ENCODE peak calls at places on chromosomes 7 and 10, in four cellular contexts. T is activated B cell treated with CpG ODN at 0.5 μM for 24 hours, V is NB4, Q is mammary epithelial cell. B is an unnamed sample.

GRCh38 chr10:69839696-69840345 is 38.1 kb downstream of the COL13A1 start:
- DNase-seq in T (no peak), V (no peak), Q (peak; percentile 52), B (no peak)

GRCh38 chr7:140142031-140142430 is 34.8 kb downstream of the KDM7A start:
- DNase-seq in T (no peak), V (no peak), Q (no peak), B (no peak)

GRCh38 chr7:158110661-158111555 is 476.7 kb downstream of the PTPRN2 start:
- DNase-seq in T (no peak), V (peak; percentile 40), Q (no peak), B (no peak)

GRCh38 chr7:85000973-85001372 is 185.9 kb downstream of the SEMA3D start:
- DNase-seq in T (no peak), V (no peak), Q (no peak), B (no peak)

GRCh38 chr7:30977896-30978564 is 14.3 kb downstream of the GHRHR start:
- DNase-seq in T (no peak), V (peak; percentile 40), Q (peak; percentile 21), B (no peak)

GRCh38 chr7:142053988-142054387 is 57.5 kb upstream of the MGAM2 start:
- DNase-seq in T (no peak), V (no peak), Q (no peak), B (no peak)

GRCh38 chr10:118723467-118723866 is 31.3 kb downstream of the CACUL1 start:
- DNase-seq in T (no peak), V (no peak), Q (peak; percentile 13), B (no peak)

GRCh38 chr10:69362471-69362954 is 54.2 kb downstream of the TACR2 start:
- DNase-seq in T (no peak), V (no peak), Q (no peak), B (no peak)

GRCh38 chr10:7122561-7122960 is 288.3 kb downstream of the SFMBT2 start:
- DNase-seq in T (no peak), V (no peak), Q (no peak), B (no peak)

GRCh38 chr7:44673324-44673723 is 66.9 kb downstream of the OGDH start:
- DNase-seq in T (no peak), V (no peak), Q (no peak), B (no peak)

GRCh38 chr10:75398630-75399460 is 2.7 kb downstream of the ZNF503 start:
- DNase-seq in T (no peak), V (no peak), Q (peak; percentile 53), B (no peak)

GRCh38 chr10:3850999-3851937 is 66.3 kb upstream of the KLF6 start:
- DNase-seq in T (no peak), V (peak; percentile 80), Q (peak; percentile 95), B (no peak)

GRCh38 chr7:152313879-152314604 is 121.8 kb downstream of the KMT2C start:
- DNase-seq in T (no peak), V (peak; percentile 68), Q (peak; percentile 81), B (no peak)

GRCh38 chr7:75989726-75990388 is 4.5 kb downstream of the TMEM120A start:
- DNase-seq in T (no peak), V (no peak), Q (no peak), B (no peak)

GRCh38 chr7:115005942-115006341 is 84.0 kb downstream of the MDFIC start:
- DNase-seq in T (no peak), V (no peak), Q (no peak), B (no peak)

GRCh38 chr7:153193144-153193595 is 433.6 kb downstream of the ACTR3B start:
- DNase-seq in T (no peak), V (peak; percentile 33), Q (no peak), B (no peak)

GRCh38 chr7:117951711-117952280 is 78.6 kb upstream of the CTTNBP2 start:
- DNase-seq in T (no peak), V (no peak), Q (no peak), B (no peak)

GRCh38 chr10:96560970-96561887 is 25.6 kb downstream of the TM9SF3 start:
- DNase-seq in T (no peak), V (no peak), Q (no peak), B (no peak)

GRCh38 chr10:63221950-63222349 is 88.8 kb downstream of the NRBF2 start:
- DNase-seq in T (no peak), V (no peak), Q (no peak), B (no peak)

GRCh38 chr10:68276224-68276623 is 44.3 kb upstream of the ATOH7 start:
- DNase-seq in T (no peak), V (no peak), Q (no peak), B (no peak)

GRCh38 chr7:135291809-135292253 is 58.2 kb downstream of the STRA8 start:
- DNase-seq in T (no peak), V (no peak), Q (peak; percentile 100), B (no peak)

GRCh38 chr7:4931932-4932331 is 27.1 kb downstream of the MMD2 start:
- DNase-seq in T (no peak), V (peak; percentile 33), Q (peak; percentile 2), B (no peak)

GRCh38 chr7:150384406-150385239 is 5.5 kb downstream of the ZNF775 start:
- DNase-seq in T (peak; percentile 13), V (peak; percentile 86), Q (no peak), B (no peak)

GRCh38 chr7:15874774-15875173 is 188.3 kb upstream of the MEOX2 start:
- DNase-seq in T (no peak), V (no peak), Q (no peak), B (no peak)

GRCh38 chr10:13221572-13221971 is 12.6 kb downstream of the UCMA start:
- DNase-seq in T (no peak), V (no peak), Q (no peak), B (no peak)

GRCh38 chr10:13222151-13222550 is 12.0 kb downstream of the UCMA start:
- DNase-seq in T (no peak), V (no peak), Q (no peak), B (no peak)

GRCh38 chr10:13218878-13219277 is 15.3 kb downstream of the UCMA start:
- DNase-seq in T (no peak), V (no peak), Q (no peak), B (no peak)

GRCh38 chr10:13222566-13222965 is 11.6 kb downstream of the UCMA start:
- DNase-seq in T (no peak), V (no peak), Q (no peak), B (no peak)

GRCh38 chr10:13219685-13220670 is 14.2 kb downstream of the UCMA start:
- DNase-seq in T (no peak), V (peak; percentile 53), Q (peak; percentile 57), B (no peak)
- TF ChIP-seq CTCF in T (no peak), V (peak; percentile 16), Q (peak; percentile 41), B (no peak)

GRCh38 chr7:137304624-137305235 is 38.8 kb downstream of the PTN start:
- DNase-seq in T (no peak), V (no peak), Q (no peak), B (no peak)
- TF ChIP-seq CTCF in T (no peak), V (no peak), Q (no peak), B (no peak)

GRCh38 chr10:116765549-116766162 is 23.3 kb upstream of the HSPA12A start:
- DNase-seq in T (no peak), V (peak; percentile 37), Q (no peak), B (no peak)
- TF ChIP-seq CTCF in T (no peak), V (peak; percentile 56), Q (peak; percentile 29), B (no peak)

GRCh38 chr10:16494174-16494573 is 27.5 kb downstream of the C1QL3 start:
- DNase-seq in T (no peak), V (no peak), Q (no peak), B (no peak)
- TF ChIP-seq CTCF in T (no peak), V (no peak), Q (no peak), B (no peak)

GRCh38 chr7:22586806-22587180 is 86.8 kb upstream of the STEAP1B start:
- DNase-seq in T (no peak), V (no peak), Q (peak; percentile 34), B (no peak)
- TF ChIP-seq CTCF in T (no peak), V (no peak), Q (peak; percentile 32), B (no peak)